ENCODE peak calls at places on chromosomes 12 and 14, in four cellular contexts. S is DMS53, H is GM06990, P is DMS 273 treated with DMSO at 0.1 percent for 48 hours. F is an unnamed sample.

GRCh38 chr14:95197498-95198010 is 40.2 kb upstream of the DICER1 start:
- DNase-seq in H (no peak), P (no peak), S (peak; percentile 51), F (no peak)

GRCh38 chr12:114688256-114688845 is 4.4 kb upstream of the TBX3 start:
- DNase-seq in S (no peak), P (no peak), H (no peak), F (no peak)

GRCh38 chr12:111447571-111448265 is 42.0 kb downstream of the SH2B3 start:
- DNase-seq in P (no peak), H (no peak), S (no peak), F (no peak)

GRCh38 chr12:65728913-65729793 is 95.1 kb upstream of the HMGA2 start:
- DNase-seq in P (no peak), S (peak; percentile 38), H (no peak), F (no peak)

GRCh38 chr14:23182372-23183014 is 967 bp downstream of the SLC7A8 start:
- DNase-seq in P (no peak), H (no peak), S (peak; percentile 56), F (peak; percentile 11)

GRCh38 chr12:89353823-89354629 is 1.7 kb upstream of the DUSP6 start:
- DNase-seq in P (no peak), H (peak; percentile 65), S (peak; percentile 95), F (peak; percentile 59)

GRCh38 chr12:40144023-40144422 is 38.1 kb upstream of the SLC2A13 start:
- DNase-seq in H (no peak), S (no peak), P (no peak), F (peak; percentile 36)

GRCh38 chr14:75323571-75323970 is 44.9 kb downstream of the FOS start:
- DNase-seq in H (no peak), P (no peak), S (no peak), F (no peak)

GRCh38 chr14:39768579-39768978 is 336.3 kb upstream of the FBXO33 start:
- DNase-seq in P (no peak), S (no peak), H (peak; percentile 51), F (no peak)

GRCh38 chr12:51951843-51952722 is 584 bp downstream of the ACVR1B start:
- DNase-seq in S (peak; percentile 55), P (no peak), H (peak; percentile 9), F (no peak)

GRCh38 chr12:75341873-75342272 is 7.4 kb downstream of the GLIPR1L1 start:
- DNase-seq in P (no peak), S (no peak), H (no peak), F (no peak)

GRCh38 chr14:99552572-99553216 is 51.3 kb downstream of the CCDC85C start:
- DNase-seq in P (no peak), H (no peak), S (peak; percentile 96), F (no peak)